ENCODE peak calls at places on chromosomes 4 and X, in nine cellular contexts. G is left ventricle myocardium inferior, A is GM10248, Y is GM12864, K is HFFc6, E is A549, R is RWPE1, X is Calu3, M is psoas muscle. O is an unnamed sample.

GRCh38 chr4:2935762-2936743 is 27.2 kb downstream of the NOP14 start:
- DNase-seq in Y (peak; percentile 61), K (peak; percentile 46), E (peak; percentile 40), X (peak; percentile 40), R (peak; percentile 67), A (peak; percentile 43), G (peak; percentile 13), M (no peak), O (no peak)

GRCh38 chr4:67273676-67274075 is 271.6 kb downstream of the CENPC start:
- DNase-seq in X (peak; percentile 0), R (no peak), K (no peak), E (no peak), M (no peak), Y (no peak), G (no peak), A (no peak), O (no peak)

GRCh38 chr4:10640535-10641159 is 43.9 kb downstream of the CLNK start:
- DNase-seq in G (peak; percentile 15), K (no peak), X (no peak), E (no peak), M (no peak), A (no peak), Y (no peak), R (no peak), O (no peak)

GRCh38 chr4:100428051-100428450 is 89.8 kb downstream of the EMCN start:
- DNase-seq in A (no peak), M (no peak), X (peak; percentile 29), R (peak; percentile 32), G (no peak), E (peak; percentile 49), K (peak; percentile 48), Y (no peak), O (no peak)

GRCh38 chr4:127632420-127633403 is at the start of gene INTU:
- DNase-seq in K (peak; percentile 98), E (peak; percentile 91), R (peak; percentile 98), Y (no peak), X (peak; percentile 86), M (peak; percentile 92), G (peak; percentile 92), A (peak; percentile 34), O (peak; percentile 26)

GRCh38 chr4:178083968-178084367 is 641.7 kb upstream of the AGA start:
- DNase-seq in K (no peak), X (no peak), Y (no peak), G (no peak), E (no peak), M (no peak), R (no peak), A (no peak), O (no peak)

GRCh38 chrX:83984961-83985360 is 124.0 kb downstream of the CYLC1 start:
- DNase-seq in M (no peak), R (no peak), K (no peak), X (no peak), E (no peak), A (no peak), G (no peak), Y (no peak), O (no peak)

GRCh38 chrX:24999501-24999900 is 16.3 kb downstream of the ARX start:
- DNase-seq in E (no peak), A (no peak), X (no peak), K (no peak), R (no peak), M (no peak), G (no peak), Y (no peak), O (no peak)

GRCh38 chr4:76984127-76984526 is 34.6 kb downstream of the SEPTIN11 start:
- DNase-seq in M (no peak), X (no peak), G (no peak), R (no peak), Y (peak; percentile 21), E (no peak), A (peak; percentile 38), K (peak; percentile 50), O (no peak)

GRCh38 chrX:154515803-154516654 is at the start of gene FAM3A:
- DNase-seq in M (peak; percentile 94), R (peak; percentile 76), Y (peak; percentile 50), A (peak; percentile 91), G (peak; percentile 94), K (peak; percentile 81), X (peak; percentile 95), E (peak; percentile 92), O (peak; percentile 38)

GRCh38 chr4:138305055-138305454 is 62.9 kb upstream of the SLC7A11 start:
- DNase-seq in R (no peak), X (no peak), K (no peak), A (no peak), M (no peak), G (no peak), Y (no peak), E (no peak), O (no peak)

GRCh38 chrX:112967341-112967740 is 126.7 kb upstream of the AMOT start:
- DNase-seq in X (no peak), Y (no peak), M (no peak), A (no peak), E (no peak), G (no peak), K (no peak), R (no peak), O (no peak)

GRCh38 chr4:184952522-184952921 is 65.8 kb upstream of the HELT start:
- DNase-seq in Y (no peak), A (no peak), X (no peak), G (no peak), R (no peak), E (no peak), K (no peak), M (no peak), O (no peak)

GRCh38 chrX:25226151-25226550 is 210.4 kb upstream of the ARX start:
- DNase-seq in E (no peak), Y (no peak), M (no peak), A (no peak), K (no peak), X (no peak), R (no peak), G (no peak), O (no peak)

GRCh38 chr4:161237495-161237894 is 926.3 kb downstream of the FSTL5 start:
- DNase-seq in M (no peak), Y (no peak), R (no peak), A (no peak), K (no peak), E (no peak), G (no peak), X (no peak), O (no peak)

GRCh38 chrX:39262641-39263040 is 461.4 kb downstream of the MID1IP1 start:
- DNase-seq in X (no peak), G (no peak), Y (no peak), A (no peak), M (no peak), K (no peak), E (no peak), R (no peak), O (no peak)

GRCh38 chrX:39263946-39264483 is 462.8 kb downstream of the MID1IP1 start:
- DNase-seq in X (no peak), R (no peak), G (no peak), E (no peak), Y (no peak), M (no peak), K (no peak), A (no peak), O (no peak)

GRCh38 chrX:39260965-39261364 is 459.7 kb downstream of the MID1IP1 start:
- DNase-seq in K (no peak), M (no peak), X (no peak), R (no peak), G (no peak), Y (no peak), E (no peak), A (no peak), O (no peak)

GRCh38 chrX:39258331-39258730 is 457.1 kb downstream of the MID1IP1 start:
- DNase-seq in K (no peak), X (no peak), R (no peak), E (no peak), Y (no peak), G (no peak), A (no peak), M (no peak), O (no peak)

GRCh38 chrX:39261446-39262147 is 460.3 kb downstream of the MID1IP1 start:
- DNase-seq in A (peak; percentile 13), R (peak; percentile 59), M (no peak), E (peak; percentile 26), Y (no peak), G (no peak), X (peak; percentile 34), K (peak; percentile 45), O (no peak)
- TF ChIP-seq CTCF in A (peak; percentile 29), R (peak; percentile 21), M (peak; percentile 50), E (peak; percentile 26), Y (peak; percentile 43), G (peak; percentile 63), X (no peak), K (peak; percentile 60), O (peak; percentile 53)

GRCh38 chr4:26322349-26322748 is 1.5 kb downstream of the RBPJ start:
- DNase-seq in K (no peak), M (no peak), E (no peak), X (no peak), Y (no peak), R (no peak), G (no peak), A (no peak), O (no peak)

GRCh38 chr4:26323807-26324206 is 3.0 kb downstream of the RBPJ start:
- DNase-seq in X (no peak), M (no peak), E (no peak), K (peak; percentile 20), A (no peak), G (no peak), Y (no peak), R (no peak), O (no peak)

GRCh38 chr4:26321326-26322276 is 787 bp downstream of the RBPJ start:
- DNase-seq in K (no peak), R (peak; percentile 18), E (peak; percentile 9), Y (no peak), X (peak; percentile 4), G (peak; percentile 25), M (no peak), A (no peak), O (no peak)

GRCh38 chr4:26326791-26327190 is 6.0 kb downstream of the RBPJ start:
- DNase-seq in A (no peak), G (no peak), X (no peak), Y (no peak), M (no peak), K (peak; percentile 96), E (no peak), R (no peak), O (no peak)

GRCh38 chr4:26325191-26325590 is 4.4 kb downstream of the RBPJ start:
- DNase-seq in E (peak; percentile 31), R (no peak), K (peak; percentile 50), X (peak; percentile 9), G (no peak), M (no peak), Y (no peak), A (no peak), O (no peak)
- TF ChIP-seq CTCF in E (peak; percentile 30), R (peak; percentile 51), K (peak; percentile 74), X (no peak), G (no peak), M (no peak), Y (peak; percentile 53), A (peak; percentile 56), O (peak; percentile 56)

GRCh38 chr4:21507439-21507838 is 441.1 kb downstream of the KCNIP4 start:
- DNase-seq in X (no peak), K (peak; percentile 50), M (no peak), R (peak; percentile 3), G (no peak), Y (no peak), E (peak; percentile 6), A (no peak), O (no peak)
- TF ChIP-seq CTCF in X (no peak), K (peak; percentile 76), M (no peak), R (peak; percentile 21), G (no peak), Y (peak; percentile 18), E (no peak), A (no peak), O (peak; percentile 31)

GRCh38 chr4:82721819-82722423 is 76.7 kb downstream of the SCD5 start:
- DNase-seq in M (no peak), Y (no peak), K (peak; percentile 10), A (peak; percentile 30), X (peak; percentile 58), E (peak; percentile 41), R (peak; percentile 21), G (peak; percentile 39), O (no peak)
- TF ChIP-seq CTCF in M (peak; percentile 43), Y (peak; percentile 61), K (peak; percentile 55), A (peak; percentile 81), X (no peak), E (peak; percentile 41), R (peak; percentile 62), G (peak; percentile 73), O (peak; percentile 69)

O was measured in D721Med.